ENCODE peak calls at places on chromosome 11, in nine cellular contexts. Y is body of pancreas, R is progenitor cell of endocrine pancreas, V is astrocyte of the spinal cord, E is AG04450, I is left ventricle myocardium inferior, G is prostate gland, P is HFFc6, F is GM12864. Z is an unnamed sample.

GRCh38 chr11:100791873-100792272 is 104.8 kb downstream of the ARHGAP42 start:
- DNase-seq in Y (no peak), R (no peak), V (no peak), E (no peak), I (no peak), G (no peak), P (no peak), F (no peak), Z (no peak)

GRCh38 chr11:99687320-99687719 is 666.6 kb downstream of the CNTN5 start:
- DNase-seq in Y (no peak), R (no peak), V (no peak), E (no peak), I (no peak), G (no peak), P (no peak), F (no peak), Z (no peak)

GRCh38 chr11:57049749-57050148 is 61.0 kb downstream of the OR5AK2 start:
- DNase-seq in Y (no peak), R (no peak), V (no peak), E (no peak), I (no peak), G (no peak), P (no peak), F (no peak), Z (no peak)

GRCh38 chr11:69123593-69124545 is 31.9 kb upstream of the SMIM38 start:
- DNase-seq in Y (no peak), R (no peak), V (no peak), E (no peak), I (no peak), G (no peak), P (no peak), F (no peak), Z (no peak)

GRCh38 chr11:20161923-20162322 is 1.6 kb upstream of the DBX1 start:
- DNase-seq in Y (no peak), R (no peak), V (no peak), E (no peak), I (no peak), G (no peak), P (no peak), F (no peak), Z (no peak)

GRCh38 chr11:18733202-18733601 is 7.2 kb upstream of the IGSF22 start:
- DNase-seq in Y (no peak), R (no peak), V (no peak), E (no peak), I (no peak), G (no peak), P (no peak), F (no peak), Z (no peak)

GRCh38 chr11:82859746-82860145 is 40.5 kb downstream of the PRCP start:
- DNase-seq in Y (no peak), R (no peak), V (no peak), E (no peak), I (no peak), G (no peak), P (no peak), F (no peak), Z (no peak)

GRCh38 chr11:3860360-3860759 is 4.9 kb downstream of the STIM1 start:
- DNase-seq in Y (no peak), R (no peak), V (peak), E (no peak), I (no peak), G (no peak), P (no peak), F (no peak), Z (no peak)

GRCh38 chr11:65013130-65013691 is 749 bp upstream of the ARL2 start:
- DNase-seq in Y (peak), R (peak), V (peak), E (peak), I (no peak), G (peak), P (peak), F (peak), Z (no peak)

GRCh38 chr11:95324826-95325225 is 93.8 kb upstream of the SESN3 start:
- DNase-seq in Y (no peak), R (no peak), V (no peak), E (no peak), I (no peak), G (no peak), P (no peak), F (no peak), Z (no peak)

GRCh38 chr11:76225122-76225584 is 18.9 kb upstream of the WNT11 start:
- DNase-seq in Y (no peak), R (no peak), V (no peak), E (no peak), I (peak), G (no peak), P (no peak), F (no peak), Z (no peak)

DNA sequence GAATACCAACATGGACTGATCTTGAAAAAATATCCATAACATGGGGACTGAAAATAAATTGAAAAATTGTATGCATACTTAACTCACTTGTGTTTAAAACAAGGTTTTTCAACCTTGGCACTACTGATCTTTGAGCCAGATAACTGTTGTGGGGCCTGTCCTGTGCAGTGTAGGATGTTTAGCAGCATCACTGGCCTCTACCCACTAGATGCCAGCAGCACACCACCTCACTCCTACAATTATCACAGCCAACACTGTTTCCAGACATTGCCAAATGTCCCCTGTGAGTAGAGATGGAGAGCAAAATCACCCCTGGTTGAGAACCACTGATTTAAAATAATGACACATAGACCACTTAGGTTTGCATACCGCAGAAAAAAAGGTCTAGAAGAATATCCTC is 45.0 kb upstream of the SLC1A2 start:
- DNase-seq in Y (no peak), R (no peak), V (no peak), E (no peak), I (no peak), G (no peak), P (no peak), F (no peak), Z (no peak)
- TF ChIP-seq CTCF in Y (no peak), R (peak), V (peak), E (peak), I (no peak), G (no peak), P (peak), F (no peak), Z (peak)

GRCh38 chr11:46322759-46323158 is 24.5 kb upstream of the DGKZ start:
- DNase-seq in Y (no peak), R (no peak), V (no peak), E (no peak), I (no peak), G (no peak), P (peak), F (no peak), Z (no peak)
- TF ChIP-seq CTCF in Y (peak), R (peak), V (peak), E (peak), I (peak), G (no peak), P (peak), F (peak), Z (peak)

GRCh38 chr11:122754028-122754427 is 84.3 kb upstream of the CRTAM start:
- DNase-seq in Y (no peak), R (no peak), V (no peak), E (no peak), I (no peak), G (no peak), P (no peak), F (no peak), Z (no peak)

GRCh38 chr11:122756417-122756816 is 81.9 kb upstream of the CRTAM start:
- DNase-seq in Y (no peak), R (no peak), V (no peak), E (no peak), I (peak), G (no peak), P (no peak), F (no peak), Z (no peak)

GRCh38 chr11:122755409-122755808 is 82.9 kb upstream of the CRTAM start:
- DNase-seq in Y (no peak), R (no peak), V (no peak), E (no peak), I (no peak), G (no peak), P (no peak), F (no peak), Z (no peak)

GRCh38 chr11:122755941-122756340 is 82.4 kb upstream of the CRTAM start:
- DNase-seq in Y (no peak), R (no peak), V (no peak), E (no peak), I (no peak), G (no peak), P (no peak), F (no peak), Z (no peak)

DNA sequence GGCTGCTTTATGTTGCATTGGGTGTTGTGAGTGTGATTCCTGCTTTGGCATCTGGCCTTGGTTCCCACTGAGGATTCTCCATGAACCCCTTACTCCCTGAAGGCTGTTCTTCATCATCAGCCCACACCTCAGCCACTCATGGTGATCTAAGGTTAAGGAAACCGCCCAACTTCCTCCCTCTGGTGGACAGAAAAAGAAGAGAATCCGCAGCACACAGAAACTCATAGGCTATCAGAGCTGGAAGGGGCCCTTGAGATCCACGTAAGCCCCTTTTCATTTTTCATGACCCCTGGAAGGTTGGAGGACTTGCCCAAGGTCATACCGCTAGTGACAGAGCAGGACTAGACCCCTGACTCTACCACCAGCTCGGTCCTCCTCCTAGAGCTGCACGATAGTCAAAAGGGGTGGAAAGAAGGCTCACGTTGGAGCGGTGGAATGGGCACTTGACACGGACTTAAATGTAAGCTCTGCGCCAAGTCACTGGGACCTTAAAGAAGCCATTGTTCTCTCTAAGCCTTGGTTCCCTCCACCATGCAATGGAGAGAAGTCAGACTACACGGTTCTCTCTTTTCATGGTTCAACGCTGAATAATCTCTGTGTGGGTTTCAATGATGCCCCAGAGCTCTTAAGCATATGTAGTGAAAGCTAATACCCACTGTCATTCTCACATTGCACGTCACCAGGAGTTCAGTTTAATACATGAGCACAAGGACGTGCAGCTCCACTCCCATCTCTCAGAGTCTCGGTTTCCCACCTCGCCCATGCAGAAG is 83.6 kb upstream of the CRTAM start:
- DNase-seq in Y (no peak), R (no peak), V (no peak), E (no peak), I (no peak), G (no peak), P (no peak), F (no peak), Z (no peak)
- TF ChIP-seq CTCF in Y (no peak), R (peak), V (peak), E (peak), I (peak), G (no peak), P (peak), F (peak), Z (peak)

GRCh38 chr11:128643661-128644060 is 50.2 kb upstream of the FLI1 start:
- DNase-seq in Y (no peak), R (no peak), V (no peak), E (no peak), I (no peak), G (no peak), P (no peak), F (no peak), Z (no peak)
- TF ChIP-seq CTCF in Y (no peak), R (peak), V (no peak), E (no peak), I (no peak), G (no peak), P (peak), F (no peak), Z (peak)

Z was measured in epithelial cell of proximal tubule.